ENCODE peak calls at places on chromosomes 13 and 19, in four cellular contexts. One of them, this sample, is unnamed.

GRCh38 chr13:25686831-25687495 is 315.2 kb downstream of the ATP8A2 start:
- DNase-seq in WTC11: no peak
- DNase-seq in HepG2: no peak
- DNase-seq in K562: no peak
- DNase-seq in this sample: no peak

GRCh38 chr13:48580185-48580803 is 47.4 kb upstream of the RCBTB2 start:
- DNase-seq in WTC11: peak; percentile 71
- DNase-seq in HepG2: peak; percentile 52
- DNase-seq in K562: peak; percentile 29
- DNase-seq in this sample: peak; percentile 49

GRCh38 chr13:113367771-113368170 is 3.8 kb upstream of the GRTP1 start:
- DNase-seq in WTC11: no peak
- DNase-seq in HepG2: no peak
- DNase-seq in K562: no peak
- DNase-seq in this sample: no peak

GRCh38 chr13:23610966-23611486 is 40.8 kb downstream of the TNFRSF19 start:
- DNase-seq in WTC11: no peak
- DNase-seq in HepG2: no peak
- DNase-seq in K562: no peak
- DNase-seq in this sample: no peak

GRCh38 chr13:38135590-38135989 is 214.1 kb upstream of the UFM1 start:
- DNase-seq in WTC11: no peak
- DNase-seq in HepG2: no peak
- DNase-seq in K562: no peak
- DNase-seq in this sample: no peak

GRCh38 chr19:47445937-47446402 is 25.7 kb downstream of the SLC8A2 start:
- DNase-seq in WTC11: peak; percentile 53
- DNase-seq in HepG2: no peak
- DNase-seq in K562: peak; percentile 61
- DNase-seq in this sample: peak; percentile 42

GRCh38 chr13:97338571-97338970 is 95.4 kb upstream of the RAP2A start:
- DNase-seq in WTC11: no peak
- DNase-seq in HepG2: no peak
- DNase-seq in K562: no peak
- DNase-seq in this sample: no peak

GRCh38 chr13:83618966-83619365 is 263.3 kb downstream of the SLITRK1 start:
- DNase-seq in WTC11: no peak
- DNase-seq in HepG2: no peak
- DNase-seq in K562: no peak
- DNase-seq in this sample: no peak

GRCh38 chr13:39783051-39783450 is 127.6 kb downstream of the COG6 start:
- DNase-seq in WTC11: no peak
- DNase-seq in HepG2: no peak
- DNase-seq in K562: no peak
- DNase-seq in this sample: no peak

GRCh38 chr19:52963229-52963760 is 614 bp upstream of the ZNF816 start:
- DNase-seq in WTC11: peak; percentile 40
- DNase-seq in HepG2: peak; percentile 2
- DNase-seq in K562: peak; percentile 14
- DNase-seq in this sample: peak; percentile 5

GRCh38 chr19:30227071-30227621 is 145.0 kb upstream of the ZNF536 start:
- DNase-seq in WTC11: peak; percentile 41
- DNase-seq in HepG2: no peak
- DNase-seq in K562: no peak
- DNase-seq in this sample: no peak

GRCh38 chr19:45100797-45101196 is 7.8 kb downstream of the PPP1R37 start:
- DNase-seq in WTC11: no peak
- DNase-seq in HepG2: no peak
- DNase-seq in K562: no peak
- DNase-seq in this sample: no peak

GRCh38 chr13:47480121-47480520 is 521.0 kb downstream of the SUCLA2 start:
- DNase-seq in WTC11: no peak
- DNase-seq in HepG2: no peak
- DNase-seq in K562: no peak
- DNase-seq in this sample: no peak

GRCh38 chr13:95245072-95245471 is 56.2 kb downstream of the ABCC4 start:
- DNase-seq in WTC11: no peak
- DNase-seq in HepG2: no peak
- DNase-seq in K562: no peak
- DNase-seq in this sample: no peak

GRCh38 chr19:50008532-50008931 is 16.6 kb downstream of the VRK3 start:
- DNase-seq in WTC11: peak; percentile 80
- DNase-seq in HepG2: no peak
- DNase-seq in K562: peak; percentile 57
- DNase-seq in this sample: peak; percentile 64

DNA sequence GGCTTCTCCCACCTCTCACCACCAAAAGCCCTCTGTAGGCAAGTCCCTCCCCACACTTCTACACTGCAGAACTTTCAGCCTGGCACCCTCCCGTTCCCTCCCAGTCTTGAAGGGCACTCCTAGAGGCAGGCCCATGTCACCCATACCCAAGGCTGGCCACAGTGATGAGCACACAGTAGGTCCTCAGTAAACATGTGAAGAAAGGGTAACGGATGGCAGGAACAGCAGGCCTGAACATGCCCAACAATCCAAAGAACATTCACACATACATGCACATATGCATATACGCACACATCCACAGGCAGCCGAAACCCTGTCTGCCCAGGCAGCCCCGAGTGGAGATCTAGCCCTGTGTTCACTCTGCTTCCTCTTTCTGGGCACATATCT is 55.1 kb downstream of the CEBPG start:
- DNase-seq in WTC11: no peak
- DNase-seq in HepG2: no peak
- DNase-seq in K562: no peak
- DNase-seq in this sample: no peak
- TF ChIP-seq ELF4 in WTC11: no peak
- TF ChIP-seq ELF4 in HepG2: no peak
- TF ChIP-seq ELF4 in K562: no peak
- TF ChIP-seq ELF4 in this sample: no peak

DNA sequence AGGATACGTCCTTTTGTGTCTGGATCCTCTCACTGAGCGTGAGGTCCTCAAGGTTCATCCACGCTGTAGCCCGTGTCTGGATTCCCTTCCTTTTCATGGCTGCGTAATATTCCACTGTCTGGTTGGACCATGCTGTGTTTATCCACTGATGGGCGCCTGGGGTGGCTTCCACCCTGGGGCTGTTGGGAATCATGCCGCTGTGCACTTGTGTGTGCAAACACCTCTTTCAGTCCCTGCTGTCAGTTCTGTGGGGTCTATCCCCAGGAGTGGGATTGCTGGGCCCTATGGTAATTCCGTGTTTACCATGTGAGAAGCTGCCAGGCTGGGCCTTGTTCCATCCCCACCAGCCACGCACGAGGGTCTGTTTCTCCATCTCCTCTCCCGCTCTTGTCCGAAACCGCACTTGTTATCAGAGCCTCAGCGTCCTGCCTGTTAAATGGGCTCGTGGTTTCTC is 98.6 kb downstream of the GADD45B start:
- DNase-seq in WTC11: no peak
- DNase-seq in HepG2: no peak
- DNase-seq in K562: no peak
- DNase-seq in this sample: no peak
- TF ChIP-seq ELF4 in WTC11: no peak
- TF ChIP-seq ELF4 in HepG2: no peak
- TF ChIP-seq ELF4 in K562: no peak
- TF ChIP-seq ELF4 in this sample: no peak

DNA sequence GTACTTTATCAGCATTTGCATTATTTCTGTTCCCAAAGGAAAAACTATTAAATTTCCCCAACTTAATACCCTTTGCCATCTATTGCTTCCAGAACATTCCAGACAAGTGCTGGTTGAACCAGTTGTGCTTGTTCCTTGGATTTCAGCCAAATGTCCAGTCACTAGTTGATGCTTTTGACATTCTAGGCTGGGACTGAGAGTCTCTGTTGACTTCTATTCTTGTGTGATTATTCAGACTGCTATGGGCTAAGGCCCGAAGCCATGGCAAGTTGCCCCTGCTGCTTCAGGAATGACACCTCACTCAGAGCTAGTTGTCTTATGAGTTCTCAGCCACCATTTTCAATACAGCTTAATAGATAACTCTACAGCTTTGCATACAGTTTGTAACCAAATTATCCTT is 458.1 kb upstream of the ARGLU1 start:
- DNase-seq in WTC11: no peak
- DNase-seq in HepG2: no peak
- DNase-seq in K562: no peak
- DNase-seq in this sample: no peak
- TF ChIP-seq ELF4 in WTC11: no peak
- TF ChIP-seq ELF4 in HepG2: no peak
- TF ChIP-seq ELF4 in K562: no peak
- TF ChIP-seq ELF4 in this sample: no peak

GRCh38 chr13:21688056-21688455 is 17.2 kb downstream of the FGF9 start:
- DNase-seq in WTC11: no peak
- DNase-seq in HepG2: no peak
- DNase-seq in K562: no peak
- DNase-seq in this sample: no peak
- TF ChIP-seq ELF4 in WTC11: no peak
- TF ChIP-seq ELF4 in HepG2: no peak
- TF ChIP-seq ELF4 in K562: no peak
- TF ChIP-seq ELF4 in this sample: no peak

DNA sequence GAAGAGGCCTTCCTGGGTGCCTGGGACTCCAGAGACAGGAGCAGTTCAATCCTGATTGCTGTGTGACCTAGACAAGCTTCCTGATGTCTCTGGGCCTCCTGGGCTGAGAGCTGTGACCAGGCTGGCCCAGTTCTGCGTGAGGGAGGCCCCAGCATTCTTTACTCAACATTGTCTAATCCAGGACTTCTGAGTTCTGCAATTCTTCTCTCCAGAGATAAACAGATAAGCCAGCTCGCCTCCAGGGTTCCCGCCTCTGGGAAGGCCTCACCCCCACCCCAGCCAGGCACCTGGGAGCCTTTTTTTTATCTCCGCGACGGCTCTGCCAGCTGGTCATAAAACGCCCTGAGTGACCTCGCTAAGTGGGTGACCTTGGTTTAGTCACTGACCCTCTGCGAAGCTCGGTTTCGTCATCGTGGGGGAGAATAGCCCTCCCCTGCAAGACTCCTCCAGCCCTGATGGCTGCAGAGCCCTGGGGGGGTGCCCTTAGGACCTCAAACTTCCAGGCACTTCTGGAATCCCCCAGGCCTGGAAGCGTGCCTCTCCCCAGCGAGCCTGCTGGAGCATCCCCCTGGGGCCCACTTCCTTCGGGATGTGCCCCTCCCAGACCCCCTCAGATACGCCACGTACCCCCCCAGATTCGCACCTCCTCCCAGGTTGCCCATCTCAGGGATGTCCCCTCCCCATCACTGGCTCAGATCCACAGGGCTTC is 1.9 kb downstream of the SULT2B1 start:
- DNase-seq in WTC11: peak; percentile 51
- DNase-seq in HepG2: peak; percentile 69
- DNase-seq in K562: peak; percentile 76
- DNase-seq in this sample: no peak
- TF ChIP-seq ELF4 in WTC11: no peak
- TF ChIP-seq ELF4 in HepG2: no peak
- TF ChIP-seq ELF4 in K562: no peak
- TF ChIP-seq ELF4 in this sample: no peak

GRCh38 chr19:39388657-39389056 is 2.2 kb downstream of the PAF1 start:
- DNase-seq in WTC11: no peak
- DNase-seq in HepG2: no peak
- DNase-seq in K562: no peak
- DNase-seq in this sample: no peak

GRCh38 chr19:39389621-39390414 is 1.1 kb downstream of the PAF1 start:
- DNase-seq in WTC11: no peak
- DNase-seq in HepG2: no peak
- DNase-seq in K562: no peak
- DNase-seq in this sample: no peak

GRCh38 chr19:39390759-39391592 is at the start of the genes MED29 and PAF1:
- DNase-seq in WTC11: peak; percentile 96
- DNase-seq in HepG2: peak; percentile 99
- DNase-seq in K562: peak; percentile 99
- DNase-seq in this sample: peak; percentile 98

GRCh38 chr19:39386557-39386956 is 4.3 kb downstream of the PAF1 start:
- DNase-seq in WTC11: no peak
- DNase-seq in HepG2: no peak
- DNase-seq in K562: no peak
- DNase-seq in this sample: no peak

GRCh38 chr19:39390460-39390758 is 497 bp downstream of the PAF1 start:
- DNase-seq in WTC11: no peak
- DNase-seq in HepG2: no peak
- DNase-seq in K562: no peak
- DNase-seq in this sample: no peak
- TF ChIP-seq ELF4 in WTC11: no peak
- TF ChIP-seq ELF4 in HepG2: no peak
- TF ChIP-seq ELF4 in K562: no peak
- TF ChIP-seq ELF4 in this sample: no peak

GRCh38 chr13:36143768-36144167 is 12.6 kb upstream of the DCLK1 start:
- DNase-seq in WTC11: no peak
- DNase-seq in HepG2: no peak
- DNase-seq in K562: no peak
- DNase-seq in this sample: no peak

GRCh38 chr13:36146513-36147276 is 15.5 kb upstream of the DCLK1 start:
- DNase-seq in WTC11: no peak
- DNase-seq in HepG2: no peak
- DNase-seq in K562: no peak
- DNase-seq in this sample: no peak

GRCh38 chr13:36148436-36148835 is 17.3 kb upstream of the DCLK1 start:
- DNase-seq in WTC11: no peak
- DNase-seq in HepG2: no peak
- DNase-seq in K562: no peak
- DNase-seq in this sample: no peak

GRCh38 chr13:36142735-36143134 is 11.6 kb upstream of the DCLK1 start:
- DNase-seq in WTC11: no peak
- DNase-seq in HepG2: no peak
- DNase-seq in K562: no peak
- DNase-seq in this sample: no peak
- TF ChIP-seq ELF4 in WTC11: no peak
- TF ChIP-seq ELF4 in HepG2: no peak
- TF ChIP-seq ELF4 in K562: no peak
- TF ChIP-seq ELF4 in this sample: no peak

GRCh38 chr19:10725415-10725814 is 7.5 kb downstream of the DNM2 start:
- DNase-seq in WTC11: no peak
- DNase-seq in HepG2: no peak
- DNase-seq in K562: no peak
- DNase-seq in this sample: no peak
- TF ChIP-seq ELF4 in WTC11: no peak
- TF ChIP-seq ELF4 in HepG2: no peak
- TF ChIP-seq ELF4 in K562: no peak
- TF ChIP-seq ELF4 in this sample: no peak

DNA sequence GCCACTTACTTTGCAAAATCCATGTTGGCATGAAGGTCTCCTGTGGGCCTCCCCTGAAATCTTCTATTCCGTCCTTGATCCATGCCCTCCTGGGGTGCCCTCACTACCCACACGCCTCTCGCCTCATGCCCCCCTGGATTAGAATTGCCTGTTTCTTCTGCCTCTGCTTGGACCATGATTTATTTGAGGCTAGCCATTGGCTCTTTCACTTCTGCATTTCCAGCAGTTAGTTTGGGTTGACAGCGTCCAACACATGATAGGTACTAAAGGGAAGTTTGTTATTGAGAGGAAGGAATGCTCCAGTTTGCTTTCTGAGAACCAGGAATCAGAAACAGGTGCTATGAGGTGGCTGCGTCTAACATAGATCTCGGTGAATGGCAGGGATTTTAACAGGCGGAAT is 30.5 kb upstream of the TPTE2 start:
- DNase-seq in WTC11: no peak
- DNase-seq in HepG2: no peak
- DNase-seq in K562: no peak
- DNase-seq in this sample: no peak
- TF ChIP-seq ELF4 in WTC11: no peak
- TF ChIP-seq ELF4 in HepG2: no peak
- TF ChIP-seq ELF4 in K562: no peak
- TF ChIP-seq ELF4 in this sample: no peak

This sample was measured in HEK293T.